ENCODE peak calls at places on chromosomes 5 and 9, in four cellular contexts. R, H, U and D are unnamed samples.

GRCh38 chr9:113310538-113310937 is 7.4 kb upstream of the RNF183 start:
- DNase-seq in R (no peak), H (no peak), U (no peak), D (no peak)

GRCh38 chr5:94021246-94021645 is 279.8 kb upstream of the POU5F2 start:
- DNase-seq in R (no peak), H (peak), U (no peak), D (no peak)

GRCh38 chr5:172097356-172097755 is 90.7 kb downstream of the STK10 start:
- DNase-seq in R (no peak), H (no peak), U (no peak), D (no peak)

GRCh38 chr5:62718368-62718767 is 139.7 kb downstream of the LRRC70 start:
- DNase-seq in R (no peak), H (no peak), U (no peak), D (no peak)

GRCh38 chr5:157563373-157564148 is 12.0 kb downstream of the ADAM19 start:
- DNase-seq in R (no peak), H (no peak), U (peak), D (no peak)

GRCh38 chr5:66231508-66231907 is 87.4 kb downstream of the SREK1 start:
- DNase-seq in R (no peak), H (no peak), U (no peak), D (no peak)

GRCh38 chr9:22813520-22813919 is 366.9 kb downstream of the DMRTA1 start:
- DNase-seq in R (no peak), H (no peak), U (peak), D (no peak)

GRCh38 chr5:38816083-38817030 is 29.5 kb upstream of the OSMR start:
- DNase-seq in R (no peak), H (peak), U (no peak), D (no peak)

GRCh38 chr9:14752271-14752670 is 29.7 kb upstream of the CER1 start:
- DNase-seq in R (no peak), H (no peak), U (peak), D (no peak)

GRCh38 chr9:86434039-86434726 is 80.0 kb upstream of the TUT7 start:
- DNase-seq in R (no peak), H (peak), U (no peak), D (no peak)

GRCh38 chr5:29079771-29080170 is 2041.4 kb upstream of the CDH9 start:
- DNase-seq in R (no peak), H (no peak), U (peak), D (no peak)

GRCh38 chr5:72234898-72235297 is 85.1 kb downstream of the MRPS27 start:
- DNase-seq in R (no peak), H (peak), U (no peak), D (no peak)
- H3K27ac ChIP-seq in R (no peak), H (no peak), U (no peak), D (no peak)

DNA sequence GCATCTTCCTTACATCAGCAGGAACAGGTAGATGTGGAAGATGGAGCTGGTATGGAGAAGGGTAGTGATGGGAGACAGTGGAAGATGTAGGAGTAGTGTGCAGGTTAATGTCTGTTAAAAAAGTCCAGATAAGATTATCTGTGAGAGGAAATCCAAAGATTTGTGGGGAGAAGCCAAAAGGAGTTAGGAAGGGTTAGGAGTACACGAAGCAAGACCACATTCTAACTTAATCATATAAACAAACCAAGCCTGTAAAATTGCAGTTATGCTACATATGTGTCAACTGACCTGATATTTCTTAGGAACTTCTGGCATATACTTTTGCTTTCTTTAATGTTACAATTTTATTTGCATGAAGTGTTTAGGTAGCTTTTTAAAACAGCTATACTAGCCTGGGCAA is 142.1 kb upstream of the DMRT1 start:
- DNase-seq in R (no peak), H (no peak), U (no peak), D (no peak)
- H3K27ac ChIP-seq in R (no peak), H (no peak), U (no peak), D (peak)

DNA sequence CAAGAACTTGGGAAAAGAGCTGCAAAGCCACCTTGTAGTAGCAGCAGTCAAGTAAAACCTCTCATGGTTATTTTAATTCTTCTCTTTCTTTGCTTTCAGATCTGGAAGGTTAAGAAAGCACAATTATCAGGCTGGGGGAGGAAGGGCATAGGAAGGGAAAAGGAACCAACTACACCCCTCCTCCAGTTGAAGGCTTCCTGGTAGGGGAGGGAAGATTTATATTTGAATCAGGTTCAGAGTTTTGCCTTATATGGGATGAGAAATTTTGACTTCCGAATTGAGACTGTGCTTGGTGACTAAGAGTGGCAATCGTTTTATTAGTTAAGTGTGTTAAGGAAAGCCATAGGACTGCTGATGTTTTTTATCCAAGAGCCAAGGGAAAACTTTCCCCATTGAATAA is 115.5 kb upstream of the EPB41L4A start:
- DNase-seq in R (no peak), H (no peak), U (no peak), D (no peak)
- H3K27ac ChIP-seq in R (no peak), H (no peak), U (no peak), D (no peak)

DNA sequence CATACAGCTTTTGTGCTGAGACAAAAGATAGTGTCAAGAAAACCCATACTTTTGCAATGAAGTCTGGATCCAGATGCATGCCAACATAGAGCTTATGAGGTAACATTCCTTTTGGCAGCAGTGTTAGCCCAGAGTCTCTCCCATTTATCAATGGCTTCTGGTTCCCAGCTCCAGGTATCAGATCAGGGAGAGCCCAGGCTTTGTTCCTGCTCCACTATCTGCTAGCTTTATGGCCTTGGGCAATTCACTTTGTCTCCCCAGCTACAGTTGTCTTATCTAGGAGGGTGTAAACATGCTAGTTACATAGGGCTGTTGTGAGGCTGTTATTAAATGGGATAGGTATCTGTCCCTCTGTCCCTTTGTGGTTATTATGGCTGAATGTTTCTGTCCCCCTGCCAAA is 55.7 kb downstream of the CCDC192 start:
- DNase-seq in R (no peak), H (no peak), U (no peak), D (no peak)
- H3K27ac ChIP-seq in R (no peak), H (no peak), U (no peak), D (no peak)

DNA sequence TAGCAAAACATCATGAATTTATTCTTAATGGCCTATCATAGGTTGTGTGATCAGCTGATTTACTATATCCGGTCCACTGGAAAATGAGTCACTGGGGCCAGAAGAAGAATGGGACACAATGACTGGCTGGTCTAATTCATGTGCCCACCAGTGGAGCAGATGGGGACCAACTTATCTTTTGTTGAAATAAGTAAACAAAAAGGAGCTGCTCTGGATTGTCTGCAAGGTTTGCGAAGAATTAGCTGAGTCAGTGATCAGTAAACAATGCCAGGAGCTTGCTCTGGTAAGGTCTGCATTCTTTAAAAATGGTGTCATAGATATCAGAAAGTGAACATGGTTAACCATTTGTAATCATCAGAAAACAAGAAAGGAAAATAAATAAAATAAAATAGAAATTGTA is 128.0 kb downstream of the RASEF start:
- DNase-seq in R (no peak), H (peak), U (no peak), D (no peak)
- H3K27ac ChIP-seq in R (no peak), H (no peak), U (no peak), D (no peak)

GRCh38 chr9:69370430-69370829 is 45.4 kb downstream of the ENTREP1 start:
- DNase-seq in R (no peak), H (no peak), U (no peak), D (no peak)

GRCh38 chr9:69376651-69377050 is 51.6 kb downstream of the ENTREP1 start:
- DNase-seq in R (peak), H (peak), U (no peak), D (no peak)

DNA sequence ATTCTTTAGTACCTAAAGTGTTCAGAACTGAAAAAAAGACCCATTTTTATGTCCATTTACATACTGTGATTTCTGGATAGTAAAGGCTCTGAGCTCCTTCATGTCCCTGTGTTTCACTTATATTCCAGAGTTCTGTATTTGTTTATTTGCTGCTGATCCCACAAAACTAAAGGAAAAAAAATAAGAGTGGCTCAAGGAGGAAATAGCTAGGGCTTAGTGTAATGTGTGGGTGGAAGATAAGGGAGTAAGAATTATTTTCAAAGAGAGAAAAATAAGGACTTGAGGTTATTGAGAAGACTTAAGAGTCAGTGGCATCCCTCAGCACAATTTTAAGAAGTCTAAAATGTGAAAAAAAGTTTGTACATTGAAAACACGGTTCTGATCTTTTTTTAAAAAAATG is 46.0 kb downstream of the ENTREP1 start:
- DNase-seq in R (no peak), H (no peak), U (no peak), D (no peak)
- H3K27ac ChIP-seq in R (no peak), H (no peak), U (no peak), D (no peak)

GRCh38 chr5:133124891-133125290 is 73.1 kb downstream of the HSPA4 start:
- DNase-seq in R (no peak), H (no peak), U (no peak), D (no peak)
- H3K27ac ChIP-seq in R (no peak), H (no peak), U (no peak), D (no peak)

DNA sequence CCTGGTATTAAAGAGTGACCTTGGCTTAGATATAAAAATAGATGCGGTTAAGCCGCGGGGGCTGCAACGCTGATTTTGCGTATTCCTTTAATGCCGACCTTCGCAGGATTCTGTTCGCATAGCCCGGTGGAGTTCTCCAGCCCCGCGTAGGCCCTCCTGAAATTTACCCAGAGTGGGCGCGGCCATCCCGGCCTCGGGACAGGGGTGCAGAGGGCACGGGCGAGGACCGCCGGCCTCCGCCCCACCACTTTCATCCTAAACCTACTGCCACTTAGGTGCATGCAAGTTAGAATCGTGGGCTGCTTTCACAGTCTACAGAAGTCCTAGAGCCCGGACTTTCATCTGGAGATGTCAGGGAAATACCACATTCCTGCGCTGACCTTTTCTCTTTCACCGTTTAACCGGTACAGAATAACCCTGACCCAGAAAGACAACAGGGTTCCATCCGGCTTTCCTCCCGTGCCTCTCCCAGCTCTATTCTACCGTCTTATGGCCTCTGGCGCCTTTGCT is 521 bp upstream of the FAM169A start:
- DNase-seq in R (no peak), H (no peak), U (no peak), D (no peak)
- H3K27ac ChIP-seq in R (no peak), H (peak), U (peak), D (peak)

GRCh38 chr5:98772415-98773213 is 849 bp upstream of the RGMB start:
- DNase-seq in R (peak), H (peak), U (peak), D (no peak)

GRCh38 chr5:98774192-98775046 is 956 bp downstream of the RGMB start:
- DNase-seq in R (peak), H (peak), U (peak), D (peak)

GRCh38 chr5:98775246-98775961 is 1.9 kb downstream of the RGMB start:
- DNase-seq in R (no peak), H (no peak), U (no peak), D (no peak)

GRCh38 chr5:98773214-98773463 is 324 bp upstream of the RGMB start:
- DNase-seq in R (no peak), H (no peak), U (no peak), D (no peak)

GRCh38 chr5:98773464-98774191 is at the start of gene RGMB:
- DNase-seq in R (peak), H (peak), U (peak), D (peak)
- H3K27ac ChIP-seq in R (peak), H (peak), U (peak), D (peak)